ENCODE peak calls at places on chromosome 2, in eight cellular contexts. One of them, this sample, is unnamed.

GRCh38 chr2:197205590-197206215 is 104.9 kb downstream of the ANKRD44 start:
- DNase-seq in iPS DF 6.9: no peak
- DNase-seq in head of caudate nucleus: no peak
- DNase-seq in mucosa of gallbladder: no peak
- DNase-seq in stimulated activated CD4-positive, alpha-beta T cell treated with anti-CD3 and anti-CD28 coated beads, Interleukin-1b, Interleukin-23, amount 100 ng/mL, for 1 hour: no peak
- DNase-seq in NCI-H748 treated with DMSO at 0.1 percent for 48 hours: no peak
- DNase-seq in body of pancreas: no peak
- DNase-seq in NCI-H69: no peak
- DNase-seq in this sample: peak; percentile 27

GRCh38 chr2:177763532-177764265 is 308.9 kb downstream of the PDE11A start:
- DNase-seq in iPS DF 6.9: peak; percentile 74
- DNase-seq in head of caudate nucleus: peak; percentile 78
- DNase-seq in mucosa of gallbladder: peak; percentile 79
- DNase-seq in stimulated activated CD4-positive, alpha-beta T cell treated with anti-CD3 and anti-CD28 coated beads, Interleukin-1b, Interleukin-23, amount 100 ng/mL, for 1 hour: peak; percentile 53
- DNase-seq in NCI-H748 treated with DMSO at 0.1 percent for 48 hours: peak; percentile 73
- DNase-seq in body of pancreas: peak; percentile 81
- DNase-seq in NCI-H69: peak; percentile 86
- DNase-seq in this sample: peak; percentile 79

GRCh38 chr2:84486436-84487115 is 27.5 kb upstream of the SUCLG1 start:
- DNase-seq in iPS DF 6.9: no peak
- DNase-seq in head of caudate nucleus: no peak
- DNase-seq in mucosa of gallbladder: peak; percentile 35
- DNase-seq in stimulated activated CD4-positive, alpha-beta T cell treated with anti-CD3 and anti-CD28 coated beads, Interleukin-1b, Interleukin-23, amount 100 ng/mL, for 1 hour: no peak
- DNase-seq in NCI-H748 treated with DMSO at 0.1 percent for 48 hours: peak; percentile 0
- DNase-seq in body of pancreas: peak; percentile 87
- DNase-seq in NCI-H69: peak; percentile 6
- DNase-seq in this sample: peak; percentile 83

GRCh38 chr2:130949954-130950353 is 113.2 kb downstream of the ARHGEF4 start:
- DNase-seq in iPS DF 6.9: no peak
- DNase-seq in head of caudate nucleus: no peak
- DNase-seq in mucosa of gallbladder: no peak
- DNase-seq in stimulated activated CD4-positive, alpha-beta T cell treated with anti-CD3 and anti-CD28 coated beads, Interleukin-1b, Interleukin-23, amount 100 ng/mL, for 1 hour: no peak
- DNase-seq in NCI-H748 treated with DMSO at 0.1 percent for 48 hours: no peak
- DNase-seq in body of pancreas: no peak
- DNase-seq in NCI-H69: no peak
- DNase-seq in this sample: no peak

GRCh38 chr2:13654416-13654815 is 937.7 kb downstream of the TRIB2 start:
- DNase-seq in iPS DF 6.9: no peak
- DNase-seq in head of caudate nucleus: no peak
- DNase-seq in mucosa of gallbladder: no peak
- DNase-seq in stimulated activated CD4-positive, alpha-beta T cell treated with anti-CD3 and anti-CD28 coated beads, Interleukin-1b, Interleukin-23, amount 100 ng/mL, for 1 hour: no peak
- DNase-seq in NCI-H748 treated with DMSO at 0.1 percent for 48 hours: no peak
- DNase-seq in body of pancreas: no peak
- DNase-seq in NCI-H69: peak; percentile 2
- DNase-seq in this sample: no peak

GRCh38 chr2:169683054-169683424 is 11.2 kb downstream of the CFAP210 start:
- DNase-seq in iPS DF 6.9: no peak
- DNase-seq in head of caudate nucleus: no peak
- DNase-seq in mucosa of gallbladder: no peak
- DNase-seq in stimulated activated CD4-positive, alpha-beta T cell treated with anti-CD3 and anti-CD28 coated beads, Interleukin-1b, Interleukin-23, amount 100 ng/mL, for 1 hour: no peak
- DNase-seq in NCI-H748 treated with DMSO at 0.1 percent for 48 hours: no peak
- DNase-seq in body of pancreas: no peak
- DNase-seq in NCI-H69: no peak
- DNase-seq in this sample: no peak

GRCh38 chr2:140200764-140201163 is 1420.6 kb upstream of the NXPH2 start:
- DNase-seq in iPS DF 6.9: no peak
- DNase-seq in head of caudate nucleus: no peak
- DNase-seq in mucosa of gallbladder: no peak
- DNase-seq in stimulated activated CD4-positive, alpha-beta T cell treated with anti-CD3 and anti-CD28 coated beads, Interleukin-1b, Interleukin-23, amount 100 ng/mL, for 1 hour: no peak
- DNase-seq in NCI-H748 treated with DMSO at 0.1 percent for 48 hours: no peak
- DNase-seq in body of pancreas: no peak
- DNase-seq in NCI-H69: no peak
- DNase-seq in this sample: no peak

GRCh38 chr2:105919191-105919811 is 174.6 kb downstream of the NCK2 start:
- DNase-seq in iPS DF 6.9: no peak
- DNase-seq in head of caudate nucleus: no peak
- DNase-seq in mucosa of gallbladder: peak; percentile 65
- DNase-seq in stimulated activated CD4-positive, alpha-beta T cell treated with anti-CD3 and anti-CD28 coated beads, Interleukin-1b, Interleukin-23, amount 100 ng/mL, for 1 hour: no peak
- DNase-seq in NCI-H748 treated with DMSO at 0.1 percent for 48 hours: no peak
- DNase-seq in body of pancreas: peak; percentile 77
- DNase-seq in NCI-H69: no peak
- DNase-seq in this sample: peak; percentile 34

GRCh38 chr2:7097353-7097895 is 180.2 kb downstream of the RNF144A start:
- DNase-seq in iPS DF 6.9: peak; percentile 66
- DNase-seq in head of caudate nucleus: peak; percentile 83
- DNase-seq in mucosa of gallbladder: peak; percentile 72
- DNase-seq in stimulated activated CD4-positive, alpha-beta T cell treated with anti-CD3 and anti-CD28 coated beads, Interleukin-1b, Interleukin-23, amount 100 ng/mL, for 1 hour: peak; percentile 58
- DNase-seq in NCI-H748 treated with DMSO at 0.1 percent for 48 hours: peak; percentile 73
- DNase-seq in body of pancreas: peak; percentile 79
- DNase-seq in NCI-H69: peak; percentile 68
- DNase-seq in this sample: peak; percentile 75

GRCh38 chr2:189234991-189235390 is 55.4 kb upstream of the COL5A2 start:
- DNase-seq in iPS DF 6.9: no peak
- DNase-seq in head of caudate nucleus: no peak
- DNase-seq in mucosa of gallbladder: no peak
- DNase-seq in stimulated activated CD4-positive, alpha-beta T cell treated with anti-CD3 and anti-CD28 coated beads, Interleukin-1b, Interleukin-23, amount 100 ng/mL, for 1 hour: no peak
- DNase-seq in NCI-H748 treated with DMSO at 0.1 percent for 48 hours: no peak
- DNase-seq in body of pancreas: no peak
- DNase-seq in NCI-H69: no peak
- DNase-seq in this sample: no peak

GRCh38 chr2:215654177-215654850 is 218.4 kb upstream of the FN1 start:
- DNase-seq in iPS DF 6.9: no peak
- DNase-seq in head of caudate nucleus: no peak
- DNase-seq in mucosa of gallbladder: peak; percentile 46
- DNase-seq in stimulated activated CD4-positive, alpha-beta T cell treated with anti-CD3 and anti-CD28 coated beads, Interleukin-1b, Interleukin-23, amount 100 ng/mL, for 1 hour: no peak
- DNase-seq in NCI-H748 treated with DMSO at 0.1 percent for 48 hours: no peak
- DNase-seq in body of pancreas: no peak
- DNase-seq in NCI-H69: no peak
- DNase-seq in this sample: no peak

GRCh38 chr2:129759186-129760010 is 220.1 kb upstream of the RAB6C start:
- DNase-seq in iPS DF 6.9: no peak
- DNase-seq in head of caudate nucleus: no peak
- DNase-seq in mucosa of gallbladder: no peak
- DNase-seq in stimulated activated CD4-positive, alpha-beta T cell treated with anti-CD3 and anti-CD28 coated beads, Interleukin-1b, Interleukin-23, amount 100 ng/mL, for 1 hour: no peak
- DNase-seq in NCI-H748 treated with DMSO at 0.1 percent for 48 hours: no peak
- DNase-seq in body of pancreas: no peak
- DNase-seq in NCI-H69: no peak
- DNase-seq in this sample: no peak

GRCh38 chr2:28802975-28803429 is 7.6 kb upstream of the SPDYA start:
- DNase-seq in iPS DF 6.9: no peak
- DNase-seq in head of caudate nucleus: no peak
- DNase-seq in mucosa of gallbladder: no peak
- DNase-seq in stimulated activated CD4-positive, alpha-beta T cell treated with anti-CD3 and anti-CD28 coated beads, Interleukin-1b, Interleukin-23, amount 100 ng/mL, for 1 hour: no peak
- DNase-seq in NCI-H748 treated with DMSO at 0.1 percent for 48 hours: no peak
- DNase-seq in body of pancreas: no peak
- DNase-seq in NCI-H69: no peak
- DNase-seq in this sample: no peak

GRCh38 chr2:148231858-148232257 is 211.0 kb downstream of the MBD5 start:
- DNase-seq in iPS DF 6.9: no peak
- DNase-seq in head of caudate nucleus: no peak
- DNase-seq in mucosa of gallbladder: no peak
- DNase-seq in stimulated activated CD4-positive, alpha-beta T cell treated with anti-CD3 and anti-CD28 coated beads, Interleukin-1b, Interleukin-23, amount 100 ng/mL, for 1 hour: no peak
- DNase-seq in NCI-H748 treated with DMSO at 0.1 percent for 48 hours: no peak
- DNase-seq in body of pancreas: no peak
- DNase-seq in NCI-H69: no peak
- DNase-seq in this sample: no peak

GRCh38 chr2:205563646-205564045 is 118.7 kb upstream of the NRP2 start:
- DNase-seq in iPS DF 6.9: peak; percentile 54
- DNase-seq in head of caudate nucleus: peak; percentile 25
- DNase-seq in mucosa of gallbladder: no peak
- DNase-seq in stimulated activated CD4-positive, alpha-beta T cell treated with anti-CD3 and anti-CD28 coated beads, Interleukin-1b, Interleukin-23, amount 100 ng/mL, for 1 hour: no peak
- DNase-seq in NCI-H748 treated with DMSO at 0.1 percent for 48 hours: peak; percentile 17
- DNase-seq in body of pancreas: peak; percentile 43
- DNase-seq in NCI-H69: peak; percentile 64
- DNase-seq in this sample: no peak

GRCh38 chr2:2455151-2455550 is 124.1 kb upstream of the MYT1L start:
- DNase-seq in iPS DF 6.9: no peak
- DNase-seq in head of caudate nucleus: no peak
- DNase-seq in mucosa of gallbladder: no peak
- DNase-seq in stimulated activated CD4-positive, alpha-beta T cell treated with anti-CD3 and anti-CD28 coated beads, Interleukin-1b, Interleukin-23, amount 100 ng/mL, for 1 hour: no peak
- DNase-seq in NCI-H748 treated with DMSO at 0.1 percent for 48 hours: no peak
- DNase-seq in body of pancreas: no peak
- DNase-seq in NCI-H69: no peak
- DNase-seq in this sample: no peak

GRCh38 chr2:70890469-70891065 is 45.1 kb upstream of the ATP6V1B1 start:
- DNase-seq in iPS DF 6.9: no peak
- DNase-seq in head of caudate nucleus: no peak
- DNase-seq in mucosa of gallbladder: no peak
- DNase-seq in stimulated activated CD4-positive, alpha-beta T cell treated with anti-CD3 and anti-CD28 coated beads, Interleukin-1b, Interleukin-23, amount 100 ng/mL, for 1 hour: no peak
- DNase-seq in NCI-H748 treated with DMSO at 0.1 percent for 48 hours: no peak
- DNase-seq in body of pancreas: no peak
- DNase-seq in NCI-H69: no peak
- DNase-seq in this sample: peak; percentile 7

GRCh38 chr2:172440795-172441194 is 13.4 kb downstream of the ITGA6 start:
- DNase-seq in iPS DF 6.9: no peak
- DNase-seq in head of caudate nucleus: no peak
- DNase-seq in mucosa of gallbladder: no peak
- DNase-seq in stimulated activated CD4-positive, alpha-beta T cell treated with anti-CD3 and anti-CD28 coated beads, Interleukin-1b, Interleukin-23, amount 100 ng/mL, for 1 hour: no peak
- DNase-seq in NCI-H748 treated with DMSO at 0.1 percent for 48 hours: no peak
- DNase-seq in body of pancreas: no peak
- DNase-seq in NCI-H69: peak; percentile 37
- DNase-seq in this sample: no peak

GRCh38 chr2:71796174-71796592 is 342.8 kb downstream of the DYSF start:
- DNase-seq in iPS DF 6.9: no peak
- DNase-seq in head of caudate nucleus: no peak
- DNase-seq in mucosa of gallbladder: no peak
- DNase-seq in stimulated activated CD4-positive, alpha-beta T cell treated with anti-CD3 and anti-CD28 coated beads, Interleukin-1b, Interleukin-23, amount 100 ng/mL, for 1 hour: no peak
- DNase-seq in NCI-H748 treated with DMSO at 0.1 percent for 48 hours: no peak
- DNase-seq in body of pancreas: no peak
- DNase-seq in NCI-H69: no peak
- DNase-seq in this sample: no peak

GRCh38 chr2:239148495-239149200 is 252.2 kb downstream of the HDAC4 start:
- DNase-seq in iPS DF 6.9: no peak
- DNase-seq in head of caudate nucleus: peak; percentile 9
- DNase-seq in mucosa of gallbladder: no peak
- DNase-seq in stimulated activated CD4-positive, alpha-beta T cell treated with anti-CD3 and anti-CD28 coated beads, Interleukin-1b, Interleukin-23, amount 100 ng/mL, for 1 hour: no peak
- DNase-seq in NCI-H748 treated with DMSO at 0.1 percent for 48 hours: no peak
- DNase-seq in body of pancreas: peak; percentile 1
- DNase-seq in NCI-H69: no peak
- DNase-seq in this sample: no peak

GRCh38 chr2:178865999-178866398 is 58.8 kb upstream of the TTN start:
- DNase-seq in iPS DF 6.9: no peak
- DNase-seq in head of caudate nucleus: no peak
- DNase-seq in mucosa of gallbladder: no peak
- DNase-seq in stimulated activated CD4-positive, alpha-beta T cell treated with anti-CD3 and anti-CD28 coated beads, Interleukin-1b, Interleukin-23, amount 100 ng/mL, for 1 hour: no peak
- DNase-seq in NCI-H748 treated with DMSO at 0.1 percent for 48 hours: no peak
- DNase-seq in body of pancreas: peak; percentile 12
- DNase-seq in NCI-H69: peak; percentile 83
- DNase-seq in this sample: no peak

GRCh38 chr2:130756721-130757195 is 1.4 kb downstream of the AMER3 start:
- DNase-seq in iPS DF 6.9: no peak
- DNase-seq in head of caudate nucleus: no peak
- DNase-seq in mucosa of gallbladder: no peak
- DNase-seq in stimulated activated CD4-positive, alpha-beta T cell treated with anti-CD3 and anti-CD28 coated beads, Interleukin-1b, Interleukin-23, amount 100 ng/mL, for 1 hour: no peak
- DNase-seq in NCI-H748 treated with DMSO at 0.1 percent for 48 hours: no peak
- DNase-seq in body of pancreas: no peak
- DNase-seq in NCI-H69: no peak
- DNase-seq in this sample: no peak

GRCh38 chr2:54207666-54208195 is 48.3 kb downstream of the TSPYL6 start:
- DNase-seq in iPS DF 6.9: no peak
- DNase-seq in head of caudate nucleus: no peak
- DNase-seq in mucosa of gallbladder: no peak
- DNase-seq in stimulated activated CD4-positive, alpha-beta T cell treated with anti-CD3 and anti-CD28 coated beads, Interleukin-1b, Interleukin-23, amount 100 ng/mL, for 1 hour: no peak
- DNase-seq in NCI-H748 treated with DMSO at 0.1 percent for 48 hours: no peak
- DNase-seq in body of pancreas: no peak
- DNase-seq in NCI-H69: no peak
- DNase-seq in this sample: no peak

GRCh38 chr2:55419236-55419513 is 481 bp downstream of the CCDC88A start:
- DNase-seq in iPS DF 6.9: no peak
- DNase-seq in head of caudate nucleus: no peak
- DNase-seq in mucosa of gallbladder: no peak
- DNase-seq in stimulated activated CD4-positive, alpha-beta T cell treated with anti-CD3 and anti-CD28 coated beads, Interleukin-1b, Interleukin-23, amount 100 ng/mL, for 1 hour: peak; percentile 1
- DNase-seq in NCI-H748 treated with DMSO at 0.1 percent for 48 hours: peak; percentile 52
- DNase-seq in body of pancreas: no peak
- DNase-seq in NCI-H69: peak; percentile 82
- DNase-seq in this sample: no peak

GRCh38 chr2:1864981-1865421 is 120.7 kb upstream of the PXDN start:
- DNase-seq in iPS DF 6.9: no peak
- DNase-seq in head of caudate nucleus: peak; percentile 15
- DNase-seq in mucosa of gallbladder: no peak
- DNase-seq in stimulated activated CD4-positive, alpha-beta T cell treated with anti-CD3 and anti-CD28 coated beads, Interleukin-1b, Interleukin-23, amount 100 ng/mL, for 1 hour: no peak
- DNase-seq in NCI-H748 treated with DMSO at 0.1 percent for 48 hours: no peak
- DNase-seq in body of pancreas: no peak
- DNase-seq in NCI-H69: peak; percentile 23
- DNase-seq in this sample: no peak

GRCh38 chr2:150584081-150584480 is 96.6 kb upstream of the RND3 start:
- DNase-seq in iPS DF 6.9: no peak
- DNase-seq in head of caudate nucleus: no peak
- DNase-seq in mucosa of gallbladder: no peak
- DNase-seq in stimulated activated CD4-positive, alpha-beta T cell treated with anti-CD3 and anti-CD28 coated beads, Interleukin-1b, Interleukin-23, amount 100 ng/mL, for 1 hour: no peak
- DNase-seq in NCI-H748 treated with DMSO at 0.1 percent for 48 hours: no peak
- DNase-seq in body of pancreas: no peak
- DNase-seq in NCI-H69: no peak
- DNase-seq in this sample: no peak

GRCh38 chr2:221513251-221513650 is 58.9 kb downstream of the EPHA4 start:
- DNase-seq in iPS DF 6.9: no peak
- DNase-seq in head of caudate nucleus: no peak
- DNase-seq in mucosa of gallbladder: no peak
- DNase-seq in stimulated activated CD4-positive, alpha-beta T cell treated with anti-CD3 and anti-CD28 coated beads, Interleukin-1b, Interleukin-23, amount 100 ng/mL, for 1 hour: no peak
- DNase-seq in NCI-H748 treated with DMSO at 0.1 percent for 48 hours: peak; percentile 35
- DNase-seq in body of pancreas: no peak
- DNase-seq in NCI-H69: peak; percentile 70
- DNase-seq in this sample: no peak

GRCh38 chr2:11802782-11803191 is 56.4 kb downstream of the LPIN1 start:
- DNase-seq in iPS DF 6.9: no peak
- DNase-seq in head of caudate nucleus: peak; percentile 50
- DNase-seq in mucosa of gallbladder: no peak
- DNase-seq in stimulated activated CD4-positive, alpha-beta T cell treated with anti-CD3 and anti-CD28 coated beads, Interleukin-1b, Interleukin-23, amount 100 ng/mL, for 1 hour: no peak
- DNase-seq in NCI-H748 treated with DMSO at 0.1 percent for 48 hours: no peak
- DNase-seq in body of pancreas: no peak
- DNase-seq in NCI-H69: no peak
- DNase-seq in this sample: no peak

GRCh38 chr2:149740490-149740889 is 152.9 kb upstream of the MMADHC start:
- DNase-seq in iPS DF 6.9: no peak
- DNase-seq in head of caudate nucleus: no peak
- DNase-seq in mucosa of gallbladder: no peak
- DNase-seq in stimulated activated CD4-positive, alpha-beta T cell treated with anti-CD3 and anti-CD28 coated beads, Interleukin-1b, Interleukin-23, amount 100 ng/mL, for 1 hour: no peak
- DNase-seq in NCI-H748 treated with DMSO at 0.1 percent for 48 hours: no peak
- DNase-seq in body of pancreas: no peak
- DNase-seq in NCI-H69: no peak
- DNase-seq in this sample: no peak

GRCh38 chr2:230773039-230773773 is 60.6 kb downstream of the CAB39 start:
- DNase-seq in iPS DF 6.9: no peak
- DNase-seq in head of caudate nucleus: no peak
- DNase-seq in mucosa of gallbladder: no peak
- DNase-seq in stimulated activated CD4-positive, alpha-beta T cell treated with anti-CD3 and anti-CD28 coated beads, Interleukin-1b, Interleukin-23, amount 100 ng/mL, for 1 hour: no peak
- DNase-seq in NCI-H748 treated with DMSO at 0.1 percent for 48 hours: no peak
- DNase-seq in body of pancreas: no peak
- DNase-seq in NCI-H69: no peak
- DNase-seq in this sample: no peak

GRCh38 chr2:206217743-206218520 is 56.5 kb upstream of the ZDBF2 start:
- DNase-seq in iPS DF 6.9: no peak
- DNase-seq in head of caudate nucleus: no peak
- DNase-seq in mucosa of gallbladder: no peak
- DNase-seq in stimulated activated CD4-positive, alpha-beta T cell treated with anti-CD3 and anti-CD28 coated beads, Interleukin-1b, Interleukin-23, amount 100 ng/mL, for 1 hour: no peak
- DNase-seq in NCI-H748 treated with DMSO at 0.1 percent for 48 hours: no peak
- DNase-seq in body of pancreas: no peak
- DNase-seq in NCI-H69: peak; percentile 68
- DNase-seq in this sample: no peak

GRCh38 chr2:152580722-152581121 is 136.5 kb downstream of the PRPF40A start:
- DNase-seq in iPS DF 6.9: no peak
- DNase-seq in head of caudate nucleus: no peak
- DNase-seq in mucosa of gallbladder: no peak
- DNase-seq in stimulated activated CD4-positive, alpha-beta T cell treated with anti-CD3 and anti-CD28 coated beads, Interleukin-1b, Interleukin-23, amount 100 ng/mL, for 1 hour: no peak
- DNase-seq in NCI-H748 treated with DMSO at 0.1 percent for 48 hours: no peak
- DNase-seq in body of pancreas: no peak
- DNase-seq in NCI-H69: no peak
- DNase-seq in this sample: no peak

GRCh38 chr2:240586919-240587800 is 626 bp downstream of the CAPN10 start:
- DNase-seq in iPS DF 6.9: no peak
- DNase-seq in head of caudate nucleus: no peak
- DNase-seq in mucosa of gallbladder: no peak
- DNase-seq in stimulated activated CD4-positive, alpha-beta T cell treated with anti-CD3 and anti-CD28 coated beads, Interleukin-1b, Interleukin-23, amount 100 ng/mL, for 1 hour: no peak
- DNase-seq in NCI-H748 treated with DMSO at 0.1 percent for 48 hours: peak; percentile 40
- DNase-seq in body of pancreas: peak; percentile 48
- DNase-seq in NCI-H69: peak; percentile 70
- DNase-seq in this sample: peak; percentile 51